ENCODE peak calls at places on chromosomes 1 and 21, in four cellular contexts. D is heart left ventricle; S is stomach; C is CD8-positive, alpha-beta T cell. U is an unnamed sample.

GRCh38 chr1:24765308-24765988 is 20.2 kb downstream of the CLIC4 start:
- DNase-seq in D (no peak), S (no peak), C (no peak), U (no peak)

GRCh38 chr1:68376441-68376840 is 73.3 kb downstream of the RPE65 start:
- DNase-seq in D (no peak), S (no peak), C (no peak), U (no peak)

GRCh38 chr1:233614743-233615521 is 1.0 kb downstream of the KCNK1 start:
- DNase-seq in D (no peak), S (peak; percentile 37), C (no peak), U (no peak)

GRCh38 chr1:158149577-158150269 is 31.0 kb upstream of the CD1D start:
- DNase-seq in D (peak; percentile 97), S (peak; percentile 81), C (peak; percentile 49), U (peak; percentile 51)

GRCh38 chr1:171794085-171794484 is 12.6 kb downstream of the METTL13 start:
- DNase-seq in D (no peak), S (no peak), C (peak; percentile 15), U (no peak)

GRCh38 chr21:46178961-46179360 is 5.3 kb downstream of the SPATC1L start:
- DNase-seq in D (no peak), S (no peak), C (no peak), U (no peak)

GRCh38 chr1:38134294-38134755 is 87.7 kb upstream of the POU3F1 start:
- DNase-seq in D (no peak), S (no peak), C (no peak), U (no peak)

GRCh38 chr1:183864611-183865010 is 59.7 kb downstream of the RGL1 start:
- DNase-seq in D (no peak), S (no peak), C (no peak), U (no peak)

GRCh38 chr1:112298558-112298957 is 97.5 kb upstream of the CTTNBP2NL start:
- DNase-seq in D (peak; percentile 16), S (peak; percentile 29), C (no peak), U (no peak)

GRCh38 chr1:30779294-30780071 is 21.9 kb upstream of the LAPTM5 start:
- DNase-seq in D (peak; percentile 73), S (peak; percentile 89), C (peak; percentile 96), U (peak; percentile 90)

GRCh38 chr1:197129698-197130097 is 16.8 kb downstream of the ASPM start:
- DNase-seq in D (no peak), S (no peak), C (no peak), U (no peak)

GRCh38 chr1:197126698-197127097 is 19.8 kb downstream of the ASPM start:
- DNase-seq in D (no peak), S (no peak), C (no peak), U (no peak)

GRCh38 chr1:197127513-197127912 is 19.0 kb downstream of the ASPM start:
- DNase-seq in D (no peak), S (no peak), C (no peak), U (no peak)

GRCh38 chr1:197130677-197131304 is 15.7 kb downstream of the ASPM start:
- DNase-seq in D (no peak), S (no peak), C (no peak), U (no peak)
- TF ChIP-seq CTCF in D (no peak), S (no peak), C (no peak), U (no peak)

GRCh38 chr1:6384135-6384534 is 9.4 kb downstream of the ACOT7 start:
- DNase-seq in D (no peak), S (no peak), C (no peak), U (no peak)

GRCh38 chr1:6380037-6380436 is 13.5 kb downstream of the ACOT7 start:
- DNase-seq in D (no peak), S (no peak), C (no peak), U (no peak)

GRCh38 chr1:6373961-6374720 is 19.4 kb downstream of the ACOT7 start:
- DNase-seq in D (no peak), S (peak; percentile 61), C (no peak), U (no peak)

DNA sequence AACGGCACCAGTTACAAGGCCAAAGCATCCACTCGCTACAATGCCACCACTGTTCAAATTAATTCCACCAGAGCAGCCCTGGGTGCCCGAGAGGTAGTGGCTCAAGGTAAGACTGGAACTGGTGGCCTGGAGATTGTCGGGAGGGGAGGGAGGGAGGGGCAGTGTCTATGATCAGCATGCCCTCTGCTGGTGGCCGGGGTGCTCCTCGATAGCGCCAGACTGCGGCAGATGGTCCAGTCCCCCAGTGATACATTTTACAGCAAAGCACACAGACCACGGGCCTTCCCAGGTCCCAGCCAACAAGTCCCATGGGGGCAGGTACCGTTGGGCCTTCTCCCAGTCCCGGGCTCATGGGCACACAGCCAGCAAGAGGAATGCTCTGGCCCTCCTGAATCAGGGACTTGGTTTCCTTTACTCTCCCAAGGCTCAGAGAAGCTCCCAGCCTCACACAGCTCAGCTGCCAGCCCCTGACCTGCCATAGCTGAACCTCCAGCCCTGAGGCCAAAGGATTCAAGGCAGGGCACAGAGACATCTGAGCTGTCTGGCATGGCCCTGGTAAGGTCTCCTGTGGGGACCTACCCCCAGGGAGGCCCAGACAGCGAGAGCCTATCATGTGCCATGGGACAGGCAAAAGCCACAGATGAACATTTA is 15.3 kb downstream of the ACOT7 start:
- DNase-seq in D (no peak), S (no peak), C (no peak), U (no peak)
- TF ChIP-seq CTCF in D (no peak), S (no peak), C (no peak), U (no peak)

GRCh38 chr1:29315262-29315661 is 78.9 kb downstream of the PTPRU start:
- DNase-seq in D (no peak), S (no peak), C (no peak), U (no peak)

GRCh38 chr1:29315876-29316275 is 79.6 kb downstream of the PTPRU start:
- DNase-seq in D (no peak), S (no peak), C (no peak), U (no peak)

GRCh38 chr1:29311352-29312030 is 75.2 kb downstream of the PTPRU start:
- DNase-seq in D (no peak), S (no peak), C (no peak), U (no peak)

GRCh38 chr1:29310616-29311180 is 74.4 kb downstream of the PTPRU start:
- DNase-seq in D (no peak), S (no peak), C (no peak), U (no peak)

DNA sequence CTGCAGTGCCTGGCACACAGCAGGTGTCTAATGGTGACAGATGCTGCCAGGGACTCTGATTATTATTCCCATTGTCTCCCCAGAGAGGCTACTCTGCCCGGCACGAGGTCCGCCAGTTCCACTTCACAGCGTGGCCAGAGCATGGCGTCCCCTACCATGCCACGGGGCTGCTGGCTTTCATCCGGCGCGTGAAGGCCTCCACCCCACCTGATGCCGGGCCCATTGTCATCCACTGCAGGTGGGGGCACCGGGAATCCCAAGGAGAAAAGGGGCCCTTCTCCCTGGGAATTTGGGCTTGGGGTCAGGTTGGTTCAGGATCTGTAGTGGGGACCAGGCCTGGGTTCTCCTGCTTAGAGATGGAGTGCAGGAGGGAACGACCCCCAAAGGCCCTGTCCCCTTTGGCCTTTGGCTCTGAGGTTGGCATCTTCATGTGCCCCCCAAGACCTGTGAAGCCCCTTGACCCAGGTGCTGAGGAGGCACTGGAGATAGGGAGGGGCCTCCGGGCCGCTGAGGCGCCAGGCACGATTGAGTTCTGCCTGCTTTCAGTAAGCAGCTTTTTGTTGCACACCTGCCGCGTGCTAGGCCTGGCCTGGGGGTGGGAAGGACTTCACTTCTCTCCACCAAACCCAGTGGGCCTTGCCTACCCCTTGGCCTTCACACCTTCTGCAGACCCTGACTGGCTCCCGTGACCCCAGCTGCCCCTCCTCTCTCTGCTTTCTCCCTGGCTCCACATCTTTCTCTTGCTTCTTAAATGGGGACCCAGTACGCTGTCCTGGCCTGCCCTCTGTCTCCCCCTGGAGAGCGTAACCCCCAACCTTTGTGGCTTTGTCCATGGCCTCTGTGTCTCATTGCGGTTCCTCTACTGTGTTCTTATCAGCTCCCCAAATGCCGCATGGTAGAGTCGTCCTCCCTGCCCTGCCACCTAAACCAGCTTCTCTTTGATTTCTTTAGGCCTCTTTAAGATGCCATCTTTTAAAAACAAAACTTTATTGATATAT is 76.4 kb downstream of the PTPRU start:
- DNase-seq in D (no peak), S (no peak), C (no peak), U (no peak)
- TF ChIP-seq CTCF in D (no peak), S (no peak), C (no peak), U (no peak)

GRCh38 chr1:150971583-150972416 is 2.8 kb downstream of the CERS2 start:
- DNase-seq in D (peak; percentile 25), S (no peak), C (no peak), U (no peak)
- TF ChIP-seq CTCF in D (no peak), S (no peak), C (peak; percentile 15), U (no peak)

GRCh38 chr1:116408803-116409720 is 36.0 kb downstream of the ATP1A1 start:
- DNase-seq in D (no peak), S (no peak), C (no peak), U (no peak)

GRCh38 chr1:116412480-116412798 is 39.4 kb downstream of the ATP1A1 start:
- DNase-seq in D (no peak), S (no peak), C (no peak), U (no peak)

GRCh38 chr1:116411784-116412479 is 38.9 kb downstream of the ATP1A1 start:
- DNase-seq in D (no peak), S (no peak), C (no peak), U (no peak)

GRCh38 chr1:116408193-116408592 is 35.1 kb downstream of the ATP1A1 start:
- DNase-seq in D (no peak), S (no peak), C (no peak), U (no peak)

DNA sequence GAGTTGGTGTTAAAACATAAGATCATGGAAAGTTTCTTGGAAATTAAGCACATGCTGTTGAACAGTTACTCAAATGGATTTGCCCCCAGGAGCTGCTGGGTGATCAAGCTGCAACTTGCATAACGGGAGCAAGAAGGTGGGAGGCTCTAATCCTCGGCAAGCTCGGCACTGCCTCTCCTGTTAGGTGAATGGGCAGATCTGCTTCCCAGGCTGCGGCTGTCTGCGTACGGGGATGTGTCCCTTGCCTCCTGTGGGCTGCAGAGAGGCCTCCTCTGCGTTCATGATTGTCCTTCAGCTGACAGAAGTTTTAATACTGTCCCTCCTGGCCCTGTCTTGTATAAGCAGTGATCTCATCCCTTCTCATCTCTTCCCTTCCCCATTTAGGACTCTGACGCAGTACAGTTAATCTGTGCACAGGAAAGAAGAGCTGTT is 36.7 kb downstream of the ATP1A1 start:
- DNase-seq in D (no peak), S (no peak), C (no peak), U (no peak)
- TF ChIP-seq CTCF in D (no peak), S (no peak), C (no peak), U (no peak)

GRCh38 chr21:15491100-15491499 is 238.7 kb upstream of the USP25 start:
- DNase-seq in D (no peak), S (no peak), C (no peak), U (no peak)

GRCh38 chr21:15496896-15497295 is 232.9 kb upstream of the USP25 start:
- DNase-seq in D (no peak), S (no peak), C (no peak), U (no peak)

GRCh38 chr21:15498455-15498854 is 231.3 kb upstream of the USP25 start:
- DNase-seq in D (no peak), S (no peak), C (no peak), U (no peak)

GRCh38 chr21:15494481-15494880 is 235.3 kb upstream of the USP25 start:
- DNase-seq in D (no peak), S (no peak), C (no peak), U (no peak)

GRCh38 chr21:15495965-15496364 is 233.8 kb upstream of the USP25 start:
- DNase-seq in D (no peak), S (no peak), C (no peak), U (no peak)
- TF ChIP-seq CTCF in D (no peak), S (no peak), C (no peak), U (no peak)

GRCh38 chr1:109482796-109483638 is 688 bp upstream of the ATXN7L2 start:
- DNase-seq in D (no peak), S (no peak), C (peak; percentile 16), U (peak; percentile 33)
- TF ChIP-seq CTCF in D (no peak), S (no peak), C (no peak), U (no peak)

GRCh38 chr1:151888972-151889570 is 20.2 kb downstream of the THEM4 start:
- DNase-seq in D (no peak), S (no peak), C (no peak), U (no peak)
- TF ChIP-seq CTCF in D (peak; percentile 28), S (peak; percentile 26), C (peak; percentile 53), U (peak; percentile 59)